ENCODE peak calls at places on chromosomes 5 and 9, in ten cellular contexts. F, J, H, U, S, Z, A, O, P and Y are unnamed samples.

GRCh38 chr9:94922691-94923107 is 196.2 kb downstream of the AOPEP start:
- DNase-seq in S (no peak), Z (no peak), F (no peak), U (no peak), A (no peak), O (peak), P (no peak), J (peak), H (no peak), Y (no peak)

GRCh38 chr5:132463808-132464154 is 26.8 kb downstream of the IRF1 start:
- DNase-seq in A (no peak), S (no peak), Z (no peak), J (no peak), F (no peak), U (no peak), O (no peak), H (no peak), P (no peak), Y (no peak)

GRCh38 chr5:179238628-179238970 is 106.7 kb downstream of the ADAMTS2 start:
- DNase-seq in A (no peak), Z (no peak), H (no peak), F (no peak), O (no peak), U (peak), P (no peak), J (no peak), S (no peak), Y (no peak)

GRCh38 chr5:124061663-124062062 is 549.7 kb downstream of the CSNK1G3 start:
- DNase-seq in O (peak), P (peak), A (no peak), J (no peak), H (no peak), Z (no peak), S (no peak), U (no peak), F (no peak), Y (no peak)

GRCh38 chr9:28207657-28208056 is 634.4 kb upstream of the C9orf72 start:
- DNase-seq in S (no peak), Z (no peak), P (no peak), F (no peak), O (peak), A (no peak), J (no peak), U (no peak), H (no peak), Y (no peak)

GRCh38 chr5:94613583-94613982 is 4.8 kb downstream of the KIAA0825 start:
- DNase-seq in U (no peak), S (no peak), A (no peak), J (peak), P (no peak), H (no peak), Z (no peak), O (no peak), F (no peak), Y (no peak)

GRCh38 chr9:133273098-133273497 is 1.9 kb downstream of the ABO start:
- DNase-seq in P (no peak), O (no peak), H (no peak), Z (no peak), J (no peak), U (no peak), F (no peak), S (no peak), A (no peak), Y (no peak)

GRCh38 chr5:154400678-154401077 is 45.1 kb upstream of the SAP30L start:
- DNase-seq in O (no peak), S (no peak), Z (no peak), H (no peak), F (no peak), U (no peak), A (no peak), J (no peak), P (no peak), Y (no peak)

GRCh38 chr5:1792842-1793266 is 6.8 kb downstream of the MRPL36 start:
- DNase-seq in O (no peak), P (no peak), J (peak), F (peak), H (peak), Z (no peak), A (no peak), S (no peak), U (no peak), Y (no peak)

GRCh38 chr5:142543951-142544753 is 141.7 kb downstream of the FGF1 start:
- DNase-seq in F (no peak), H (no peak), U (no peak), A (no peak), J (no peak), O (no peak), S (no peak), P (no peak), Z (no peak), Y (no peak)

GRCh38 chr9:74846771-74847170 is 41.0 kb downstream of the TRPM6 start:
- DNase-seq in U (no peak), S (no peak), H (no peak), J (no peak), Z (no peak), A (no peak), O (no peak), F (no peak), P (no peak), Y (no peak)

GRCh38 chr5:53035868-53036381 is 46.8 kb downstream of the ITGA2 start:
- DNase-seq in Z (no peak), S (no peak), A (no peak), J (no peak), H (no peak), O (no peak), P (no peak), U (no peak), F (no peak), Y (no peak)

GRCh38 chr5:143641549-143641955 is 170.4 kb upstream of the HMHB1 start:
- DNase-seq in Z (no peak), F (no peak), S (no peak), J (no peak), U (no peak), A (no peak), H (no peak), O (no peak), P (no peak), Y (no peak)